ENCODE peak calls at places on chromosomes 1 and 21, in seven cellular contexts. One of them, this sample, is unnamed.

GRCh38 chr1:242525360-242525722 is 844 bp upstream of the PLD5 start:
- DNase-seq in ovary: no peak
- DNase-seq in neural crest cell: no peak
- DNase-seq in body of pancreas: no peak
- DNase-seq in WTC11: no peak
- DNase-seq in omental fat pad: no peak
- DNase-seq in hepatocyte: no peak
- DNase-seq in this sample: no peak

GRCh38 chr1:35532497-35533226 is 24.5 kb downstream of the KIAA0319L start:
- DNase-seq in WTC11: no peak
- DNase-seq in body of pancreas: no peak
- DNase-seq in omental fat pad: no peak
- DNase-seq in hepatocyte: no peak
- DNase-seq in neural crest cell: no peak
- DNase-seq in ovary: no peak
- DNase-seq in this sample: no peak

GRCh38 chr21:17585875-17586450 is 26.7 kb downstream of the BTG3 start:
- DNase-seq in WTC11: no peak
- DNase-seq in hepatocyte: peak
- DNase-seq in omental fat pad: no peak
- DNase-seq in body of pancreas: no peak
- DNase-seq in neural crest cell: no peak
- DNase-seq in ovary: no peak
- DNase-seq in this sample: peak

GRCh38 chr1:53470155-53470554 is 11.0 kb downstream of the DMRTB1 start:
- DNase-seq in neural crest cell: peak
- DNase-seq in WTC11: peak
- DNase-seq in body of pancreas: peak
- DNase-seq in hepatocyte: peak
- DNase-seq in ovary: peak
- DNase-seq in omental fat pad: no peak
- DNase-seq in this sample: peak

GRCh38 chr1:116415699-116416533 is 42.9 kb downstream of the ATP1A1 start:
- DNase-seq in ovary: peak
- DNase-seq in WTC11: peak
- DNase-seq in omental fat pad: no peak
- DNase-seq in body of pancreas: peak
- DNase-seq in hepatocyte: no peak
- DNase-seq in neural crest cell: no peak
- DNase-seq in this sample: no peak

GRCh38 chr1:185843297-185843869 is 109.2 kb downstream of the HMCN1 start:
- DNase-seq in hepatocyte: no peak
- DNase-seq in WTC11: no peak
- DNase-seq in neural crest cell: no peak
- DNase-seq in omental fat pad: no peak
- DNase-seq in body of pancreas: no peak
- DNase-seq in ovary: no peak
- DNase-seq in this sample: peak

GRCh38 chr1:14215151-14215550 is 383.3 kb upstream of the KAZN start:
- DNase-seq in omental fat pad: no peak
- DNase-seq in ovary: no peak
- DNase-seq in body of pancreas: no peak
- DNase-seq in hepatocyte: no peak
- DNase-seq in WTC11: no peak
- DNase-seq in neural crest cell: no peak
- DNase-seq in this sample: no peak

GRCh38 chr1:213661346-213661745 is 326.4 kb upstream of the PROX1 start:
- DNase-seq in WTC11: no peak
- DNase-seq in ovary: no peak
- DNase-seq in omental fat pad: no peak
- DNase-seq in neural crest cell: peak
- DNase-seq in hepatocyte: no peak
- DNase-seq in body of pancreas: no peak
- DNase-seq in this sample: no peak

GRCh38 chr21:38293113-38293512 is 36.3 kb downstream of the KCNJ15 start:
- DNase-seq in omental fat pad: no peak
- DNase-seq in hepatocyte: no peak
- DNase-seq in neural crest cell: no peak
- DNase-seq in body of pancreas: no peak
- DNase-seq in ovary: no peak
- DNase-seq in WTC11: no peak
- DNase-seq in this sample: no peak

GRCh38 chr1:154869351-154870116 is 547 bp downstream of the KCNN3 start:
- DNase-seq in hepatocyte: peak
- DNase-seq in WTC11: no peak
- DNase-seq in omental fat pad: no peak
- DNase-seq in body of pancreas: peak
- DNase-seq in neural crest cell: no peak
- DNase-seq in ovary: peak
- DNase-seq in this sample: no peak

GRCh38 chr1:241706257-241706656 is 54.2 kb downstream of the WDR64 start:
- DNase-seq in omental fat pad: no peak
- DNase-seq in hepatocyte: peak
- DNase-seq in WTC11: no peak
- DNase-seq in neural crest cell: no peak
- DNase-seq in body of pancreas: no peak
- DNase-seq in ovary: no peak
- DNase-seq in this sample: no peak

GRCh38 chr1:175845985-175846384 is 102.6 kb upstream of the TNR start:
- DNase-seq in hepatocyte: no peak
- DNase-seq in body of pancreas: no peak
- DNase-seq in neural crest cell: no peak
- DNase-seq in WTC11: no peak
- DNase-seq in omental fat pad: no peak
- DNase-seq in ovary: no peak
- DNase-seq in this sample: no peak

GRCh38 chr1:208167229-208167869 is 76.8 kb downstream of the PLXNA2 start:
- DNase-seq in omental fat pad: no peak
- DNase-seq in body of pancreas: no peak
- DNase-seq in WTC11: no peak
- DNase-seq in neural crest cell: no peak
- DNase-seq in hepatocyte: no peak
- DNase-seq in ovary: no peak
- DNase-seq in this sample: no peak

GRCh38 chr1:52404975-52405338 is 555 bp downstream of the PRPF38A start:
- DNase-seq in neural crest cell: no peak
- DNase-seq in ovary: no peak
- DNase-seq in WTC11: no peak
- DNase-seq in hepatocyte: no peak
- DNase-seq in body of pancreas: no peak
- DNase-seq in omental fat pad: no peak
- DNase-seq in this sample: no peak

DNA sequence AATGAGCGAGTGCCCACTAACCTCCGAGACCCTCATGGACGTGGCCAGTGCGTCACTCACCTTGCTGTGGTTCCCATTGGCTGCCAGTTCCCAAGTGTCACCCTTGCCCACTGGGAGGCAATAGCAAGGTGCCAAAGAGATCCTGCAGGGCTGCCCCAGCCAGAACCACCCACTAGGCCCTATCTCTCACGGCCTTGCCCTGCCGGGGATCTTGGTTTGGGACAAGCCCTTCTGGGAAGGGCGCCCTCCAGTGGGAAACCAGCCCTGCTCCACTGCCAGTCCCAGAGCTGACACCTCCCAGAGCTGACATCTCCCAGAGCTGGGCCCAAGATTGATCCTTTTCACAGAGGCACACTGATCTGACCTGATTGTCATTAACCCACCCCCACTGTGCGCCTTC is 2.1 kb upstream of the SELENON start:
- DNase-seq in omental fat pad: no peak
- DNase-seq in hepatocyte: no peak
- DNase-seq in WTC11: peak
- DNase-seq in neural crest cell: peak
- DNase-seq in body of pancreas: peak
- DNase-seq in ovary: no peak
- DNase-seq in this sample: peak
- TF ChIP-seq CTCF in omental fat pad: no peak
- TF ChIP-seq CTCF in hepatocyte: peak
- TF ChIP-seq CTCF in WTC11: no peak
- TF ChIP-seq CTCF in neural crest cell: peak
- TF ChIP-seq CTCF in body of pancreas: peak
- TF ChIP-seq CTCF in ovary: no peak
- TF ChIP-seq CTCF in this sample: peak

GRCh38 chr1:45012639-45013278 is 705 bp downstream of the UROD start:
- DNase-seq in neural crest cell: peak
- DNase-seq in hepatocyte: peak
- DNase-seq in body of pancreas: peak
- DNase-seq in WTC11: peak
- DNase-seq in omental fat pad: peak
- DNase-seq in ovary: peak
- DNase-seq in this sample: peak

GRCh38 chr1:45009296-45009865 is 1.7 kb downstream of the HECTD3 start:
- DNase-seq in body of pancreas: no peak
- DNase-seq in ovary: no peak
- DNase-seq in WTC11: no peak
- DNase-seq in neural crest cell: no peak
- DNase-seq in hepatocyte: no peak
- DNase-seq in omental fat pad: no peak
- DNase-seq in this sample: no peak

GRCh38 chr1:45009956-45010854 is 919 bp downstream of the HECTD3 start:
- DNase-seq in WTC11: no peak
- DNase-seq in hepatocyte: peak
- DNase-seq in neural crest cell: no peak
- DNase-seq in body of pancreas: peak
- DNase-seq in ovary: peak
- DNase-seq in omental fat pad: no peak
- DNase-seq in this sample: no peak

GRCh38 chr1:45011837-45012638 is at the start of gene UROD:
- DNase-seq in body of pancreas: peak
- DNase-seq in WTC11: peak
- DNase-seq in ovary: peak
- DNase-seq in neural crest cell: peak
- DNase-seq in hepatocyte: peak
- DNase-seq in omental fat pad: peak
- DNase-seq in this sample: peak

GRCh38 chr1:45010855-45011811 is at the start of gene HECTD3:
- DNase-seq in hepatocyte: peak
- DNase-seq in neural crest cell: peak
- DNase-seq in ovary: peak
- DNase-seq in omental fat pad: no peak
- DNase-seq in WTC11: peak
- DNase-seq in body of pancreas: peak
- DNase-seq in this sample: peak
- TF ChIP-seq CTCF in hepatocyte: no peak
- TF ChIP-seq CTCF in neural crest cell: no peak
- TF ChIP-seq CTCF in ovary: no peak
- TF ChIP-seq CTCF in omental fat pad: no peak
- TF ChIP-seq CTCF in WTC11: no peak
- TF ChIP-seq CTCF in body of pancreas: no peak
- TF ChIP-seq CTCF in this sample: no peak

GRCh38 chr1:161484613-161485012 is 20.6 kb upstream of the FCGR2A start:
- DNase-seq in neural crest cell: no peak
- DNase-seq in ovary: no peak
- DNase-seq in hepatocyte: no peak
- DNase-seq in body of pancreas: no peak
- DNase-seq in omental fat pad: no peak
- DNase-seq in WTC11: no peak
- DNase-seq in this sample: no peak
- TF ChIP-seq CTCF in neural crest cell: peak
- TF ChIP-seq CTCF in ovary: no peak
- TF ChIP-seq CTCF in hepatocyte: no peak
- TF ChIP-seq CTCF in body of pancreas: no peak
- TF ChIP-seq CTCF in omental fat pad: no peak
- TF ChIP-seq CTCF in WTC11: no peak
- TF ChIP-seq CTCF in this sample: peak

GRCh38 chr1:220454155-220454777 is 73.7 kb upstream of the MARK1 start:
- DNase-seq in omental fat pad: no peak
- DNase-seq in hepatocyte: no peak
- DNase-seq in WTC11: no peak
- DNase-seq in ovary: no peak
- DNase-seq in neural crest cell: no peak
- DNase-seq in body of pancreas: no peak
- DNase-seq in this sample: no peak
- TF ChIP-seq CTCF in omental fat pad: no peak
- TF ChIP-seq CTCF in hepatocyte: peak
- TF ChIP-seq CTCF in WTC11: peak
- TF ChIP-seq CTCF in ovary: no peak
- TF ChIP-seq CTCF in neural crest cell: peak
- TF ChIP-seq CTCF in body of pancreas: peak
- TF ChIP-seq CTCF in this sample: peak

DNA sequence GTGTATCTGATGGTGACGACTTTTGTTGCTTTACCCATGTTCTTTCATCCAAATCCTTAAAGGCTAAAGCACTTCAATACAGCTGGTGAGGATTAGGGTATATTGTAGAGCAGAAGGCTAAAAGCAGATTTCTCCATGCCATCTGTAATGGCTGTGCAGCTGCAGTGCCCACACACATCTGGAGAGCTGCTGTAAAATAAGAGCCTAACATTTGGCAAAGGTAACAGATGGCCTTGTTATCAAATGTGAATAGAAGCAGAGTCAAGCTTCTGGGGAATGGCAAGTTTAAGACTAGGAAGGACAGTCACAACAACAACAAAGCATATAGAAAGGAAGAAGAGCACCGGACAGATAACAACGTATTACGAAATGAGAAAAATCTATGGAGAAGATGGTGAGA is 1093.0 kb downstream of the ADGRL2 start:
- DNase-seq in neural crest cell: no peak
- DNase-seq in body of pancreas: no peak
- DNase-seq in omental fat pad: no peak
- DNase-seq in WTC11: no peak
- DNase-seq in hepatocyte: no peak
- DNase-seq in ovary: no peak
- DNase-seq in this sample: no peak
- TF ChIP-seq CTCF in neural crest cell: no peak
- TF ChIP-seq CTCF in body of pancreas: no peak
- TF ChIP-seq CTCF in omental fat pad: no peak
- TF ChIP-seq CTCF in WTC11: no peak
- TF ChIP-seq CTCF in hepatocyte: no peak
- TF ChIP-seq CTCF in ovary: no peak
- TF ChIP-seq CTCF in this sample: no peak

DNA sequence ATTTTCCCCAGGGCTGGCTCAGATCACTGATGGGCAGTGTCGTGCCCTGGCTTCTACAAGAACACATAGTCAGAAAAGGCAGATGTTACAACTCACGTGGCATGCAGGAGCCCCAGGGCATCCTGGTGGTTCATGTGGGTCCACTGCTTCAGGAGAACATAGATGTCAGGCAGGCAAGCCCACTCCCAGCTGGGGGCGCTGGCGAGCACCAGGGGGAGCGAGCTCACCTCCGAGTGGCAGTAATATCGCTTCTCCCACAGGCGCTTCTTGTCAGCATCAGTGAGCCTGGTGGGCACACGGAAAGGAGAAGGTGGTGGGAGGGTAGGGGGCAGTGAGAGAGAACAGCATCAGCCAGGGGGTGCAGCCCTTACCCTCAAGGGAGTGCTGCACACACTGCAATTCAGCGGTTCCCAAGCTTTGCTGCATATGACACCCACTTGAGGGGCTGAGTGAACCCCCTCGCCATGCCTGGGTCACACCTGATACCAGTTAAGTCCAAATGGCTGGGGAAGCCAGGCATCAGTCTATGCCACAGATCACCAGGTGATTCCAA is 34.3 kb upstream of the PPP1R15B start:
- DNase-seq in hepatocyte: peak
- DNase-seq in omental fat pad: no peak
- DNase-seq in neural crest cell: peak
- DNase-seq in body of pancreas: peak
- DNase-seq in WTC11: peak
- DNase-seq in ovary: no peak
- DNase-seq in this sample: peak
- TF ChIP-seq CTCF in hepatocyte: peak
- TF ChIP-seq CTCF in omental fat pad: no peak
- TF ChIP-seq CTCF in neural crest cell: no peak
- TF ChIP-seq CTCF in body of pancreas: no peak
- TF ChIP-seq CTCF in WTC11: peak
- TF ChIP-seq CTCF in ovary: no peak
- TF ChIP-seq CTCF in this sample: peak

This sample was measured in A673.